ENCODE peak calls at places on chromosome 2, in four cellular contexts. One of them, this sample, is unnamed.

GRCh38 chr2:75466708-75467311 is 93.9 kb downstream of the EVA1A start:
- DNase-seq in HepG2: peak; percentile 39
- DNase-seq in H1: peak; percentile 80
- DNase-seq in GM12892: no peak
- DNase-seq in this sample: no peak

GRCh38 chr2:157055660-157056199 is 201.8 kb upstream of the GALNT5 start:
- DNase-seq in GM12892: no peak
- DNase-seq in H1: no peak
- DNase-seq in HepG2: peak; percentile 27
- DNase-seq in this sample: no peak

GRCh38 chr2:67050621-67051020 is 346.5 kb upstream of the ETAA1 start:
- DNase-seq in HepG2: no peak
- DNase-seq in H1: no peak
- DNase-seq in GM12892: no peak
- DNase-seq in this sample: no peak

GRCh38 chr2:26438526-26438925 is 36.8 kb downstream of the DRC1 start:
- DNase-seq in GM12892: no peak
- DNase-seq in HepG2: no peak
- DNase-seq in H1: no peak
- DNase-seq in this sample: no peak

GRCh38 chr2:170886391-170886790 is 42.7 kb upstream of the GORASP2 start:
- DNase-seq in HepG2: no peak
- DNase-seq in H1: no peak
- DNase-seq in GM12892: no peak
- DNase-seq in this sample: no peak

GRCh38 chr2:127662937-127663565 is 12.3 kb downstream of the LIMS2 start:
- DNase-seq in HepG2: no peak
- DNase-seq in GM12892: no peak
- DNase-seq in H1: no peak
- DNase-seq in this sample: no peak

GRCh38 chr2:209451209-209451822 is 27.5 kb downstream of the MAP2 start:
- DNase-seq in H1: peak; percentile 63
- DNase-seq in GM12892: no peak
- DNase-seq in HepG2: no peak
- DNase-seq in this sample: no peak

GRCh38 chr2:190512539-190513095 is 21.9 kb downstream of the NEMP2 start:
- DNase-seq in GM12892: no peak
- DNase-seq in H1: no peak
- DNase-seq in HepG2: no peak
- DNase-seq in this sample: no peak

DNA sequence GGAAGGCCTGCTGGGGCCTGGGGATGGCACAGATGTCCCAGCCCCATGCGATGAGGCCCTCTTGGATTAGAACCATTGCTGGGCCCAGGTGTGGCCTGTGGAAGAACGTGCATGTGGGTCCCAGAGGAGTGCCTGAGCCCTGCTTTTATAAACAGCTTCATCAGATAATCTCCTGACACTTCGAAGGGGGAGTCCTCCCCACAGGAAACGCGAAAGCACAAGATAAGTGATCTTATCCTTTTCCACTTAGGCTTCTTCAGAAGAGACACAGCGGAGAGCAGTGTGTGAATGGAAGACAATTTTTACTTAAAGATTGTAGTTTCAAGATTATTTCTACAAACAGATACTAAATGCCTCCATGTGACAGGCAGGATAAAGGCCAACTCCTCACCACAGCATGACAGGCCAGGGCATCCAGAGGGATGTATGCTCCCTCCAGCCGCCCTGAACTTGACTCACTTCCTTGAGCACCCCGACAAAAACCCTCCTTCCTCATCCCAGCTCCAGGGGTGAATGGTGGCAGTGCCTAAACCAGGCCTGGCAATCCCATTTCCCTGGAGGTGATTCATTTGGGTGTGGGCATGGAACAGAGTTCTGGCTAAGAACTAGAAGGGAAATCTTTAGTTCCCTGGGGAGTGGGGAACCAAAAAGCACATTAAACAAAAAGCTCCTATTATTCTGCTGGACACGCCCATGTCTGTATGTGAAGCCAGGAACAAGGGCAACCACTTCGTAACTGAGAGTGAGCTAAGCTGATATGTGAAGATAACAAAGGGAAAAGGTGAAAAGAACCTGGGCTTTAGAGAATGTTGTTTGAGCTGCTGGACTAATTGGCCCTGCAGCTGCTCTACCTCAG is 56.2 kb upstream of the TMEM163 start:
- DNase-seq in GM12892: no peak
- DNase-seq in H1: no peak
- DNase-seq in HepG2: no peak
- DNase-seq in this sample: no peak
- TF ChIP-seq TAF1 in GM12892: no peak
- TF ChIP-seq TAF1 in H1: no peak
- TF ChIP-seq TAF1 in HepG2: no peak
- TF ChIP-seq TAF1 in this sample: no peak

GRCh38 chr2:88086401-88086800 is 18.8 kb downstream of the SMYD1 start:
- DNase-seq in GM12892: no peak
- DNase-seq in HepG2: no peak
- DNase-seq in H1: no peak
- DNase-seq in this sample: no peak
- TF ChIP-seq POLR2A in GM12892: no peak
- TF ChIP-seq POLR2A in HepG2: no peak
- TF ChIP-seq POLR2A in H1: no peak
- TF ChIP-seq POLR2A in this sample: no peak

GRCh38 chr2:203648273-203648672 is 58.2 kb upstream of the CD28 start:
- DNase-seq in GM12892: no peak
- DNase-seq in H1: no peak
- DNase-seq in HepG2: peak; percentile 94
- DNase-seq in this sample: no peak

GRCh38 chr2:203649176-203649814 is 57.1 kb upstream of the CD28 start:
- DNase-seq in GM12892: no peak
- DNase-seq in HepG2: no peak
- DNase-seq in H1: no peak
- DNase-seq in this sample: no peak

GRCh38 chr2:203647579-203647978 is 58.9 kb upstream of the CD28 start:
- DNase-seq in H1: no peak
- DNase-seq in GM12892: no peak
- DNase-seq in HepG2: no peak
- DNase-seq in this sample: no peak

GRCh38 chr2:203646961-203647360 is 59.5 kb upstream of the CD28 start:
- DNase-seq in HepG2: no peak
- DNase-seq in GM12892: no peak
- DNase-seq in H1: no peak
- DNase-seq in this sample: no peak

DNA sequence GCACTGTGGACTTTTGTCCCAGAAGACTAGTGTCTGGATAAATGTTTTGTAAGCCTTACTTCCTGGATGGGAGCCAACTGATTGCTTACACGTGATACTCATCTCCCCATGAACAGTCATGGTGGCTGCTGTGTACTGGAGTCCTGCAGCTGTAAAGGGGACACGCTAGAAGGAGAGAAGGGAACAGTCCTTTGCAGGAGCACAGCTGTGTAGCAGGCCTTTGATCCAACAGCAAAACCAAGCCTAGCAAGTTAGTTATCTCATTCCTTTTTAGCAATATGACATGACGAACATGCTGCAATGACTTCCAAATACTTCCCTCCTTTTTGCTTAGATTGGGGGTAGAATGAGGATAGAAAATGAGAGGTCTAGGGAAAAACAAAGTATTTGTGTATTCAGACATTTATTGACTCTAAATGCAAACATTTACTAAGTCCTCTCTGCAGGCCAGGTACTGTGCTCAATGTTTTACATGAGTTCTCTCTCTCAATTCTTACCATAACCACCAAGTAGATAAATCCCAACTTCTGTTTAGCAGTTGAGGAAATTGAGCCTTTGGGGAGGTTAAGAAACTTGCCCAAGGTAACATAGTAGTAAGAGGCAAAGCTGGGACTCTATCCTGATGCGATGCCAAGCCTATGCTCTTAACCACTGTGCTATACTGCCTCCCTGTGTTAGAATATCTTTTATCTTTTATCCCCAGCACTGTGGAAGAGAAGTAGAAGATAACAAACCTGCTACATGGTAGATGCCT is 55.4 kb upstream of the CD28 start:
- DNase-seq in H1: no peak
- DNase-seq in GM12892: no peak
- DNase-seq in HepG2: peak; percentile 98
- DNase-seq in this sample: no peak
- TF ChIP-seq TAF1 in H1: no peak
- TF ChIP-seq TAF1 in GM12892: no peak
- TF ChIP-seq TAF1 in HepG2: peak; percentile 65
- TF ChIP-seq TAF1 in this sample: no peak

GRCh38 chr2:42132966-42133641 is 36.0 kb upstream of the EML4 start:
- DNase-seq in GM12892: peak; percentile 33
- DNase-seq in HepG2: peak; percentile 98
- DNase-seq in H1: peak; percentile 65
- DNase-seq in this sample: peak; percentile 25
- TF ChIP-seq POLR2A in GM12892: peak; percentile 75
- TF ChIP-seq POLR2A in HepG2: peak; percentile 88
- TF ChIP-seq POLR2A in H1: no peak
- TF ChIP-seq POLR2A in this sample: peak; percentile 53

GRCh38 chr2:120289221-120289906 is 36.7 kb downstream of the RALB start:
- DNase-seq in GM12892: no peak
- DNase-seq in HepG2: no peak
- DNase-seq in H1: no peak
- DNase-seq in this sample: no peak

GRCh38 chr2:120288016-120288373 is 35.3 kb downstream of the RALB start:
- DNase-seq in HepG2: no peak
- DNase-seq in GM12892: no peak
- DNase-seq in H1: no peak
- DNase-seq in this sample: no peak

GRCh38 chr2:120283649-120284048 is 31.0 kb downstream of the RALB start:
- DNase-seq in HepG2: peak; percentile 65
- DNase-seq in GM12892: no peak
- DNase-seq in H1: no peak
- DNase-seq in this sample: no peak

GRCh38 chr2:120290737-120291136 is 38.1 kb downstream of the RALB start:
- DNase-seq in HepG2: no peak
- DNase-seq in H1: no peak
- DNase-seq in GM12892: no peak
- DNase-seq in this sample: no peak

GRCh38 chr2:120287183-120288015 is 34.7 kb downstream of the RALB start:
- DNase-seq in H1: no peak
- DNase-seq in GM12892: peak; percentile 46
- DNase-seq in HepG2: no peak
- DNase-seq in this sample: peak; percentile 39
- TF ChIP-seq TAF1 in H1: no peak
- TF ChIP-seq TAF1 in GM12892: no peak
- TF ChIP-seq TAF1 in HepG2: no peak
- TF ChIP-seq TAF1 in this sample: peak; percentile 35

GRCh38 chr2:105490204-105490603 is 91.4 kb upstream of the FHL2 start:
- DNase-seq in H1: no peak
- DNase-seq in HepG2: no peak
- DNase-seq in GM12892: no peak
- DNase-seq in this sample: no peak
- TF ChIP-seq POLR2A in H1: no peak
- TF ChIP-seq POLR2A in HepG2: no peak
- TF ChIP-seq POLR2A in GM12892: no peak
- TF ChIP-seq POLR2A in this sample: no peak

GRCh38 chr2:163951312-163951711 is 215.5 kb upstream of the FIGN start:
- DNase-seq in H1: no peak
- DNase-seq in GM12892: no peak
- DNase-seq in HepG2: no peak
- DNase-seq in this sample: no peak
- TF ChIP-seq TAF1 in H1: no peak
- TF ChIP-seq TAF1 in GM12892: no peak
- TF ChIP-seq TAF1 in HepG2: no peak
- TF ChIP-seq TAF1 in this sample: no peak

GRCh38 chr2:164771897-164772296 is 69.7 kb downstream of the COBLL1 start:
- DNase-seq in H1: no peak
- DNase-seq in GM12892: no peak
- DNase-seq in HepG2: no peak
- DNase-seq in this sample: no peak
- TF ChIP-seq POLR2A in H1: no peak
- TF ChIP-seq POLR2A in GM12892: no peak
- TF ChIP-seq POLR2A in HepG2: no peak
- TF ChIP-seq POLR2A in this sample: no peak

DNA sequence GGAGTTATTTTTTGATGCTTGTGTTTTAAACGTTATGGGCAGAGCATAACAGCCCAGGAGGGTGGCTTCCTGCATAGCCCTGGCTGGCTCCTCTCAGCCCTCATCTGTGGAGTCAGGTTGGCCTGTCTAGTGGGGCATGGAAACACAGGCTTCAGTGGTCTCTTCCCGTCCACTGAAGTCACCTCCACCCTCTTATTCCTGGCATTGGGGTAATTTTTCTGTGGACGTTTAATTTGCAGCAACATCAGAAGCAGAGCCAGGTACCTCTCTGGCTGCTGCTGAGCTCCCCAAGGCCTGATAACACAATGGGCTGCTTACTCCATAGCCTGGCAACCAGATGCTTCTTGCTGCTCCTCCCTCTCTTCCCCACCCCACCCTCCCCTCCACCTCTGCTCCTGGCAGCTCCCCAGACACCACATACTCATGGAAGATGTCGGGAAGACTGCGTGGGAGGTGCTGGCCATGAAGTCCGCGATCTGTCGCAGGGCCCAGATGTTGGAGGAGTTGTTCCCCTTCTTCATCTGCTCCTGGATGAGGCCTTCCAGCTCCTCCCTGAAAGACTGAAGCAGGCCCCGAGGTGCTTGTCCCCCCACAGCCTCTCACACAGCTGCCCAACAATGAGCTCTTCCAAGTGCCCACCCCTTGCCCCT is 64.0 kb downstream of the ADD2 start:
- DNase-seq in H1: no peak
- DNase-seq in HepG2: no peak
- DNase-seq in GM12892: no peak
- DNase-seq in this sample: no peak
- TF ChIP-seq TAF1 in H1: no peak
- TF ChIP-seq TAF1 in HepG2: no peak
- TF ChIP-seq TAF1 in GM12892: no peak
- TF ChIP-seq TAF1 in this sample: no peak

GRCh38 chr2:164898475-164898874 is 56.9 kb downstream of the SLC38A11 start:
- DNase-seq in GM12892: no peak
- DNase-seq in HepG2: peak; percentile 88
- DNase-seq in H1: no peak
- DNase-seq in this sample: no peak

GRCh38 chr2:164896634-164897033 is 55.0 kb upstream of the COBLL1 start:
- DNase-seq in GM12892: no peak
- DNase-seq in HepG2: peak; percentile 63
- DNase-seq in H1: no peak
- DNase-seq in this sample: no peak

GRCh38 chr2:164903214-164903613 is 52.1 kb downstream of the SLC38A11 start:
- DNase-seq in H1: no peak
- DNase-seq in GM12892: no peak
- DNase-seq in HepG2: no peak
- DNase-seq in this sample: no peak

GRCh38 chr2:164896226-164896625 is 54.6 kb upstream of the COBLL1 start:
- DNase-seq in HepG2: no peak
- DNase-seq in GM12892: no peak
- DNase-seq in H1: no peak
- DNase-seq in this sample: no peak

GRCh38 chr2:164897521-164898260 is 56.1 kb upstream of the COBLL1 start:
- DNase-seq in H1: no peak
- DNase-seq in HepG2: peak; percentile 23
- DNase-seq in GM12892: no peak
- DNase-seq in this sample: no peak
- TF ChIP-seq POLR2A in H1: no peak
- TF ChIP-seq POLR2A in HepG2: no peak
- TF ChIP-seq POLR2A in GM12892: no peak
- TF ChIP-seq POLR2A in this sample: no peak

This sample was measured in GM12891.